ENCODE peak calls at places on chromosome 15, in ten cellular contexts. P is astrocyte, Q is GM12865, O is WTC11, K is heart right ventricle, W is astrocyte of the spinal cord, V is tibial nerve, H is psoas muscle, A is BE2C, B is adrenal gland. L is an unnamed sample.

GRCh38 chr15:34721802-34722795 is 32.7 kb downstream of the GJD2 start:
- DNase-seq in Q (peak; percentile 2), P (peak; percentile 39), O (peak; percentile 46), A (peak; percentile 81), B (peak; percentile 19), W (peak; percentile 17), V (peak; percentile 28), K (peak; percentile 68), H (peak; percentile 63), L (no peak)

GRCh38 chr15:48868549-48868948 is 9.4 kb upstream of the EID1 start:
- DNase-seq in B (no peak), A (no peak), H (no peak), V (no peak), P (peak; percentile 87), W (peak; percentile 67), O (no peak), Q (no peak), K (no peak), L (no peak)

GRCh38 chr15:31782016-31782783 is 248.1 kb upstream of the CHRNA7 start:
- DNase-seq in K (no peak), P (no peak), Q (no peak), H (no peak), W (no peak), O (no peak), A (no peak), B (no peak), V (no peak), L (no peak)

GRCh38 chr15:34795267-34796081 is at the start of gene ACTC1:
- DNase-seq in Q (no peak), K (peak; percentile 71), O (peak; percentile 73), A (no peak), H (peak; percentile 76), B (peak; percentile 72), V (no peak), P (peak; percentile 41), W (peak; percentile 40), L (no peak)

GRCh38 chr15:41487376-41487775 is 6.3 kb upstream of the ITPKA start:
- DNase-seq in W (no peak), K (no peak), V (no peak), B (no peak), Q (no peak), H (no peak), A (no peak), O (no peak), P (no peak), L (no peak)

GRCh38 chr15:48333553-48333952 is 2.3 kb downstream of the DUT start:
- DNase-seq in K (no peak), H (no peak), P (no peak), V (no peak), B (no peak), O (no peak), W (no peak), A (no peak), Q (peak; percentile 12), L (no peak)

GRCh38 chr15:98823012-98823458 is 174.7 kb downstream of the IGF1R start:
- DNase-seq in B (no peak), K (no peak), A (no peak), O (peak; percentile 20), P (peak; percentile 90), Q (no peak), H (no peak), V (no peak), W (peak; percentile 92), L (no peak)

GRCh38 chr15:28096720-28097431 is 2.2 kb downstream of the OCA2 start:
- DNase-seq in H (no peak), B (no peak), V (no peak), Q (no peak), O (peak; percentile 57), A (no peak), P (no peak), K (no peak), W (no peak), L (peak; percentile 30)

GRCh38 chr15:101675015-101675414 is 22.8 kb upstream of the TM2D3 start:
- DNase-seq in P (peak; percentile 81), W (peak; percentile 80), O (no peak), A (no peak), B (no peak), Q (peak; percentile 26), K (no peak), H (no peak), V (no peak), L (no peak)

GRCh38 chr15:65033659-65034269 is 4.3 kb upstream of the MTFMT start:
- DNase-seq in V (no peak), A (peak; percentile 55), K (no peak), P (peak; percentile 22), H (no peak), B (no peak), O (no peak), W (peak; percentile 49), Q (peak; percentile 65), L (no peak)

GRCh38 chr15:49174902-49175301 is 4.9 kb downstream of the GALK2 start:
- DNase-seq in O (no peak), A (no peak), V (no peak), H (no peak), Q (no peak), P (no peak), K (no peak), W (no peak), B (no peak), L (no peak)

GRCh38 chr15:30033763-30034162 is 49.0 kb upstream of the GOLGA8J start:
- DNase-seq in B (no peak), Q (no peak), A (no peak), V (no peak), P (no peak), K (no peak), H (no peak), O (no peak), W (no peak), L (no peak)

GRCh38 chr15:30859091-30859874 is 44.4 kb upstream of the FAN1 start:
- DNase-seq in V (no peak), W (peak; percentile 29), K (no peak), O (no peak), B (no peak), A (peak; percentile 21), Q (peak; percentile 34), P (peak; percentile 4), H (no peak), L (no peak)

GRCh38 chr15:72992733-72993321 is 59.4 kb upstream of the NEO1 start:
- DNase-seq in V (no peak), H (no peak), O (no peak), K (no peak), Q (no peak), A (no peak), P (peak; percentile 12), B (no peak), W (no peak), L (no peak)

GRCh38 chr15:50066202-50066601 is 52.8 kb downstream of the ATP8B4 start:
- DNase-seq in V (no peak), P (peak; percentile 15), W (peak; percentile 29), Q (no peak), H (no peak), K (no peak), B (no peak), O (no peak), A (no peak), L (no peak)

GRCh38 chr15:62792960-62793758 is 249.4 kb upstream of the TPM1 start:
- DNase-seq in B (no peak), Q (peak; percentile 10), A (no peak), V (no peak), H (no peak), K (no peak), W (no peak), O (no peak), P (no peak), L (no peak)

GRCh38 chr15:62796296-62796695 is 246.3 kb upstream of the TPM1 start:
- DNase-seq in O (no peak), Q (no peak), K (no peak), B (no peak), P (no peak), H (no peak), A (no peak), V (no peak), W (no peak), L (no peak)

GRCh38 chr15:62797171-62797570 is 245.4 kb upstream of the TPM1 start:
- DNase-seq in Q (no peak), B (no peak), O (no peak), K (no peak), A (no peak), W (no peak), H (no peak), V (no peak), P (no peak), L (no peak)

GRCh38 chr15:62795700-62796099 is 246.8 kb upstream of the TPM1 start:
- DNase-seq in A (no peak), O (no peak), W (no peak), K (no peak), H (no peak), V (no peak), B (no peak), Q (no peak), P (no peak), L (no peak)

DNA sequence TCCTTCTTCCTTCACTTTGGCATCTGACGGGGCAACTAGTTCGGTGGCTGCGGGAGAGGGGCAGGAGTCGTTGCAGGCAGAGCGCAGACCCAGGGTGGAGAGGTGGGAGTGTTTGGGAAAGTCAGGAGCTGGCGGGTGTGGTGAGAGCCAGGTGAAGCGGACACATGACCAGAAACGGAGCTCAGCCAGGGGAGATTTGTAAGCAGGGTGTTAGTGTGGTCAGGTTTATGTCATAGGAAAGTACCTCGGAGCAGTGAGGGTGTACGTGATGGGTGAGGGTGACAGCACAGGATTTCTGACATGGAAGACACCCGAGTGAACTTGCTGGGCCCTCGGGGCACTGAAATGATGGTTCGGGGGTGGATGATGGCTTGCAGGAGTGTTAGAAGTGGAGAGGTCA is 247.4 kb upstream of the TPM1 start:
- DNase-seq in O (no peak), Q (peak; percentile 57), B (no peak), V (no peak), P (no peak), H (no peak), A (no peak), K (no peak), W (no peak), L (no peak)
- TF ChIP-seq CTCF in O (no peak), Q (no peak), B (no peak), V (no peak), P (no peak), H (no peak), A (no peak), K (no peak), W (no peak), L (no peak)

GRCh38 chr15:88309363-88309762 is 52.8 kb upstream of the NTRK3 start:
- DNase-seq in A (no peak), Q (no peak), K (no peak), V (no peak), B (no peak), O (no peak), P (no peak), H (no peak), W (no peak), L (no peak)
- TF ChIP-seq CTCF in A (peak; percentile 13), Q (no peak), K (no peak), V (no peak), B (no peak), O (no peak), P (no peak), H (no peak), W (no peak), L (no peak)

GRCh38 chr15:80268101-80268500 is 16.1 kb upstream of the CTXND1 start:
- DNase-seq in Q (no peak), V (no peak), W (no peak), A (no peak), K (no peak), H (no peak), O (no peak), P (no peak), B (no peak), L (no peak)
- TF ChIP-seq CTCF in Q (no peak), V (no peak), W (no peak), A (no peak), K (no peak), H (no peak), O (no peak), P (no peak), B (no peak), L (no peak)

GRCh38 chr15:33028495-33028894 is 166.0 kb downstream of the FMN1 start:
- DNase-seq in P (no peak), B (no peak), O (no peak), A (no peak), Q (no peak), K (no peak), V (no peak), W (no peak), H (no peak), L (no peak)
- TF ChIP-seq CTCF in P (no peak), B (no peak), O (no peak), A (no peak), Q (no peak), K (no peak), V (no peak), W (no peak), H (no peak), L (no peak)